ENCODE peak calls at places on chromosomes 2 and 18, in four cellular contexts. One of them, this sample, is unnamed. For H3K4me1, the result is how much of the 10 kb centered on the place peaks cover.

GRCh38 chr18:23137788-23138216 is 2.5 kb downstream of the CABLES1 start:
- DNase-seq in OCI-LY7: no peak
- DNase-seq in fibroblast of lung: no peak
- DNase-seq in BE2C: no peak
- DNase-seq in this sample: no peak

GRCh38 chr2:218396688-218397501 is 2.8 kb upstream of the CTDSP1 start:
- DNase-seq in fibroblast of lung: peak
- DNase-seq in OCI-LY7: peak
- DNase-seq in BE2C: peak
- DNase-seq in this sample: peak

GRCh38 chr18:1078301-1078700 is 173.6 kb downstream of the ADCYAP1 start:
- DNase-seq in BE2C: no peak
- DNase-seq in OCI-LY7: no peak
- DNase-seq in fibroblast of lung: no peak
- DNase-seq in this sample: no peak

GRCh38 chr2:190413421-190413820 is 5.3 kb downstream of the MFSD6 start:
- DNase-seq in OCI-LY7: no peak
- DNase-seq in fibroblast of lung: no peak
- DNase-seq in BE2C: no peak
- DNase-seq in this sample: no peak

GRCh38 chr2:67729474-67729873 is 332.3 kb downstream of the ETAA1 start:
- DNase-seq in BE2C: no peak
- DNase-seq in OCI-LY7: no peak
- DNase-seq in fibroblast of lung: no peak
- DNase-seq in this sample: no peak

GRCh38 chr2:120743657-120744056 is 8.0 kb downstream of the GLI2 start:
- DNase-seq in BE2C: no peak
- DNase-seq in OCI-LY7: no peak
- DNase-seq in fibroblast of lung: no peak
- DNase-seq in this sample: no peak

GRCh38 chr2:38653715-38654494 is 12.0 kb upstream of the GALM start:
- DNase-seq in BE2C: no peak
- DNase-seq in fibroblast of lung: peak
- DNase-seq in OCI-LY7: no peak
- DNase-seq in this sample: no peak

GRCh38 chr2:97945791-97946190 is 50.0 kb downstream of the TMEM131 start:
- DNase-seq in fibroblast of lung: no peak
- DNase-seq in OCI-LY7: no peak
- DNase-seq in BE2C: no peak
- DNase-seq in this sample: no peak

GRCh38 chr18:30969670-30970069 is 72.9 kb downstream of the DSC3 start:
- DNase-seq in BE2C: no peak
- DNase-seq in fibroblast of lung: no peak
- DNase-seq in OCI-LY7: no peak
- DNase-seq in this sample: no peak

GRCh38 chr2:212124597-212124996 is 414.0 kb downstream of the ERBB4 start:
- DNase-seq in fibroblast of lung: peak
- DNase-seq in BE2C: peak
- DNase-seq in OCI-LY7: no peak
- DNase-seq in this sample: no peak

GRCh38 chr2:9791711-9792110 is 51.6 kb upstream of the TAF1B start:
- DNase-seq in fibroblast of lung: no peak
- DNase-seq in OCI-LY7: no peak
- DNase-seq in BE2C: no peak
- DNase-seq in this sample: no peak

GRCh38 chr2:192298664-192299063 is 103.9 kb upstream of the TMEFF2 start:
- DNase-seq in BE2C: no peak
- DNase-seq in fibroblast of lung: peak
- DNase-seq in OCI-LY7: no peak
- DNase-seq in this sample: no peak

GRCh38 chr2:191795711-191796110 is 51.2 kb downstream of the CAVIN2 start:
- DNase-seq in fibroblast of lung: no peak
- DNase-seq in BE2C: no peak
- DNase-seq in OCI-LY7: no peak
- DNase-seq in this sample: no peak

GRCh38 chr18:24273596-24273995 is 124.0 kb downstream of the OSBPL1A start:
- DNase-seq in OCI-LY7: no peak
- DNase-seq in fibroblast of lung: no peak
- DNase-seq in BE2C: no peak
- DNase-seq in this sample: peak

GRCh38 chr2:233817995-233818638 is 36.2 kb downstream of the HJURP start:
- DNase-seq in BE2C: no peak
- DNase-seq in fibroblast of lung: no peak
- DNase-seq in OCI-LY7: no peak
- DNase-seq in this sample: no peak

GRCh38 chr2:72024451-72025175 is 123.0 kb downstream of the CYP26B1 start:
- DNase-seq in BE2C: no peak
- DNase-seq in fibroblast of lung: no peak
- DNase-seq in OCI-LY7: no peak
- DNase-seq in this sample: no peak

GRCh38 chr2:3297523-3297922 is 80.1 kb downstream of the EIPR1 start:
- DNase-seq in fibroblast of lung: no peak
- DNase-seq in OCI-LY7: no peak
- DNase-seq in BE2C: no peak
- DNase-seq in this sample: no peak

GRCh38 chr2:769771-770170 is 92.6 kb upstream of the TMEM18 start:
- DNase-seq in BE2C: no peak
- DNase-seq in fibroblast of lung: no peak
- DNase-seq in OCI-LY7: no peak
- DNase-seq in this sample: no peak

GRCh38 chr2:197248001-197248401 is 62.6 kb downstream of the ANKRD44 start:
- DNase-seq in OCI-LY7: no peak
- DNase-seq in fibroblast of lung: no peak
- DNase-seq in BE2C: peak
- DNase-seq in this sample: no peak

GRCh38 chr2:28250006-28250405 is 142.7 kb upstream of the FOSL2 start:
- DNase-seq in fibroblast of lung: peak
- DNase-seq in BE2C: peak
- DNase-seq in OCI-LY7: no peak
- DNase-seq in this sample: no peak

GRCh38 chr2:207792244-207792785 is 22.6 kb upstream of the FZD5 start:
- DNase-seq in BE2C: no peak
- DNase-seq in OCI-LY7: no peak
- DNase-seq in fibroblast of lung: peak
- DNase-seq in this sample: no peak

GRCh38 chr2:6914829-6915228 is 2.4 kb upstream of the RNF144A start:
- DNase-seq in BE2C: no peak
- DNase-seq in OCI-LY7: no peak
- DNase-seq in fibroblast of lung: peak
- DNase-seq in this sample: no peak

GRCh38 chr2:223696719-223697118 is 94.6 kb upstream of the SCG2 start:
- DNase-seq in BE2C: no peak
- DNase-seq in fibroblast of lung: peak
- DNase-seq in OCI-LY7: no peak
- DNase-seq in this sample: peak

DNA sequence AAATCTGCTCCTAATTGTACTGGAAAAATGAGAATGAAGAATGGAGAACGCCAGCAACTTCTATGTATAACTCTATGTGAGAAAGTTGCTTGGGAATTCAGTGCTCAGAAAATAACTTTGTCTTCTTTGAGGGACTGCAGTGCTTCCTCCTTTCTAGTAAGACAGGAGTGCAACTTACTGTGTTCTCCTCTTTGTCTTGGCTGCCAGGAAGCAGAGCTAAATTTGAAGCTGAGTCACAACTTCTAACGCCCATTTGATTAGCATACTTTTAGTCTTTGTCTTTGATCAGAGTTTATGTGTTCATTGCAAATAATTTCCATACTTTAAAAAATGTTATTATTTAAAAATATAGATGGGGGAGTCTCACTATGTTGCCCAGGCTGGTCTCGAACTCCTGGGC is 6.6 kb downstream of the ARHGAP25 start:
- DNase-seq in BE2C: no peak
- DNase-seq in fibroblast of lung: peak
- DNase-seq in OCI-LY7: peak
- DNase-seq in this sample: no peak
- H3K4me1 ChIP-seq in BE2C: under half
- H3K4me1 ChIP-seq in fibroblast of lung: under half
- H3K4me1 ChIP-seq in OCI-LY7: half or more
- H3K4me1 ChIP-seq in this sample: under half

GRCh38 chr2:84965827-84966226 is 5.1 kb upstream of the KCMF1 start:
- DNase-seq in OCI-LY7: no peak
- DNase-seq in fibroblast of lung: no peak
- DNase-seq in BE2C: no peak
- DNase-seq in this sample: no peak

GRCh38 chr2:84970956-84971798 is at the start of gene KCMF1:
- DNase-seq in fibroblast of lung: peak
- DNase-seq in OCI-LY7: peak
- DNase-seq in BE2C: peak
- DNase-seq in this sample: peak

GRCh38 chr2:84971799-84972790 is 1.1 kb downstream of the KCMF1 start:
- DNase-seq in BE2C: peak
- DNase-seq in OCI-LY7: peak
- DNase-seq in fibroblast of lung: peak
- DNase-seq in this sample: peak

GRCh38 chr2:84970266-84970955 is 550 bp upstream of the KCMF1 start:
- DNase-seq in fibroblast of lung: peak
- DNase-seq in OCI-LY7: peak
- DNase-seq in BE2C: peak
- DNase-seq in this sample: peak

GRCh38 chr2:84969511-84970265 is 1.3 kb upstream of the KCMF1 start:
- DNase-seq in fibroblast of lung: peak
- DNase-seq in OCI-LY7: peak
- DNase-seq in BE2C: peak
- DNase-seq in this sample: no peak
- H3K4me1 ChIP-seq in fibroblast of lung: under half
- H3K4me1 ChIP-seq in OCI-LY7: under half
- H3K4me1 ChIP-seq in BE2C: under half
- H3K4me1 ChIP-seq in this sample: under half

GRCh38 chr18:56469582-56469981 is 168.8 kb downstream of the TXNL1 start:
- DNase-seq in BE2C: no peak
- DNase-seq in OCI-LY7: no peak
- DNase-seq in fibroblast of lung: peak
- DNase-seq in this sample: no peak

GRCh38 chr18:56475250-56475649 is 163.1 kb downstream of the TXNL1 start:
- DNase-seq in fibroblast of lung: peak
- DNase-seq in BE2C: no peak
- DNase-seq in OCI-LY7: no peak
- DNase-seq in this sample: no peak

GRCh38 chr18:56470679-56471345 is 167.6 kb downstream of the TXNL1 start:
- DNase-seq in fibroblast of lung: no peak
- DNase-seq in OCI-LY7: no peak
- DNase-seq in BE2C: no peak
- DNase-seq in this sample: no peak

GRCh38 chr18:56468379-56468778 is 170.0 kb downstream of the TXNL1 start:
- DNase-seq in OCI-LY7: no peak
- DNase-seq in fibroblast of lung: no peak
- DNase-seq in BE2C: no peak
- DNase-seq in this sample: no peak

GRCh38 chr18:56473400-56474059 is 164.9 kb downstream of the TXNL1 start:
- DNase-seq in fibroblast of lung: no peak
- DNase-seq in OCI-LY7: no peak
- DNase-seq in BE2C: no peak
- DNase-seq in this sample: no peak
- H3K4me1 ChIP-seq in fibroblast of lung: under half
- H3K4me1 ChIP-seq in OCI-LY7: under half
- H3K4me1 ChIP-seq in BE2C: under half
- H3K4me1 ChIP-seq in this sample: under half

GRCh38 chr2:65360441-65360840 is 72.0 kb downstream of the SPRED2 start:
- DNase-seq in OCI-LY7: no peak
- DNase-seq in fibroblast of lung: no peak
- DNase-seq in BE2C: no peak
- DNase-seq in this sample: no peak
- H3K4me1 ChIP-seq in OCI-LY7: half or more
- H3K4me1 ChIP-seq in fibroblast of lung: under half
- H3K4me1 ChIP-seq in BE2C: under half
- H3K4me1 ChIP-seq in this sample: half or more

GRCh38 chr2:241128266-241128665 is 21.0 kb downstream of the PASK start:
- DNase-seq in OCI-LY7: no peak
- DNase-seq in fibroblast of lung: no peak
- DNase-seq in BE2C: no peak
- DNase-seq in this sample: no peak
- H3K4me1 ChIP-seq in OCI-LY7: under half
- H3K4me1 ChIP-seq in fibroblast of lung: under half
- H3K4me1 ChIP-seq in BE2C: under half
- H3K4me1 ChIP-seq in this sample: under half

DNA sequence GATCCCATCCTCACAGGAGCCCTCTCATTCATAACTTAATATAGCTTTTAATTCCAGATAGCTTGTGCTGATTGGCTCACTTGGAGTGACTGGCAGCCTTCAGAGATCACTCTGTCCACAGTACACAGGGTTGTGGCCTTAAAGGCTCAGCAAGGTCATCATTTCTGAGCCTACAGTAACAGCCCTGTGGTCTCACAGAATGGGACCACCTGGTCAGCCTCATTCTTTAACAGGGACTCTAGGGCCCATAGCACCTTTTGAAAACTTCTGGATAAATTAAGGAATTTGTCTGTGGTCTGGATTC is 51.3 kb downstream of the ZFP36L2 start:
- DNase-seq in BE2C: no peak
- DNase-seq in OCI-LY7: no peak
- DNase-seq in fibroblast of lung: peak
- DNase-seq in this sample: no peak
- H3K4me1 ChIP-seq in BE2C: under half
- H3K4me1 ChIP-seq in OCI-LY7: under half
- H3K4me1 ChIP-seq in fibroblast of lung: under half
- H3K4me1 ChIP-seq in this sample: under half

DNA sequence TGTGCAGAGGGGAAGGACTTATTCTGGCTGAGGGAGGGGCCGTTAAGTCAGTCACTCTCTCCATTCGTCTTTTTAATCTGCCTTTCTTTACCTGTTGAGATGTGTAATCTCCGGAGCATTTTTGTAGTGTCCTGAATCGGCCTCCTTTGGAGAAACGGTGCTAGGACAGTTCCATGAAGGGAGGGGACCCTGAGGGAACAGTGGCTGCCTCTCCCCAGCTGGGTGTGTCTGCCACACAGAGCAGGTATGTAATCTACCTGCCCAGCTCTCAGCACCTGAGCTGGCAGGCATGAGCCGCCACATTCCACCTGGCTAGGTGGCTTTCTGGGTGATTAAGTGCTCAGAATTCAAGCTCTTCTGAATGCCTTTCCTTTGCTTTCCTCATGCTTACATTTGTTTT is 131.2 kb downstream of the WDSUB1 start:
- DNase-seq in fibroblast of lung: no peak
- DNase-seq in OCI-LY7: no peak
- DNase-seq in BE2C: no peak
- DNase-seq in this sample: peak
- H3K4me1 ChIP-seq in fibroblast of lung: under half
- H3K4me1 ChIP-seq in OCI-LY7: under half
- H3K4me1 ChIP-seq in BE2C: under half
- H3K4me1 ChIP-seq in this sample: half or more

DNA sequence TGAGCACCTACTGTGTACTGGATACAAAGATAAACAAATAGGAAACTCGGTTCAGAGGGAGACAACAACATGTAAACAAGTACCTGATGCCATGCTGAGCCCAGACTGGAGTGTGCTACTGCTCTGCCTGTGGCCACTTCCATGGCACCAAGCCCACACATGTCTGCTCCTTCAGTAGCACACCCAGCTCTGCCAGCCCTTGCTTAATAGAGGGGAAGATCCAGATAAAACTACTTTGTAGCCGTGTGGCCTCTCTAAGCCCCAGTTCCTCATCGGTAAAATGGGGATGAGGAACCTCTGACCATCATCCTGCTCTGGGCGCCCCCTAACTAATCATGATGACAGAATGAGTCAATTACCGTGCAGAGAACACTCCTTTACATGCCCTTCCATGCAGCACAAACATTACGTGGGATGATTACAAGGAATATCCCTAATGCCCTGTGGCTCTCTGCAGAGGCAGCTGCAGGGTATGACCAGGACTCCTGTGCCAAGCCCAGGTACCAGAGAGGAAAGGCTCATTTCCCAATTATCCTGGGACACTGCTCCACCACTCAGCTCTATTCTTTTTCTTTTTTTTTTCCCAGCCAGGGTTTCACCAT is 34.9 kb downstream of the DNMT3A start:
- DNase-seq in fibroblast of lung: no peak
- DNase-seq in BE2C: no peak
- DNase-seq in OCI-LY7: no peak
- DNase-seq in this sample: no peak
- H3K4me1 ChIP-seq in fibroblast of lung: under half
- H3K4me1 ChIP-seq in BE2C: under half
- H3K4me1 ChIP-seq in OCI-LY7: under half
- H3K4me1 ChIP-seq in this sample: under half